ENCODE peak calls at places on chromosomes 2 and 18, in nine cellular contexts. D, C, A, Q, J, N, R, U and Y are unnamed samples.

GRCh38 chr2:134078349-134078748 is 175.5 kb upstream of the MGAT5 start:
- DNase-seq in C (no peak), N (no peak), R (no peak), U (peak; percentile 3), A (no peak), J (no peak), D (no peak), Q (no peak), Y (no peak)

GRCh38 chr2:196242131-196242620 is 70.8 kb upstream of the STK17B start:
- DNase-seq in Q (no peak), A (peak; percentile 56), C (peak; percentile 51), U (peak; percentile 39), J (no peak), R (no peak), N (peak; percentile 71), D (peak; percentile 36), Y (no peak)

GRCh38 chr2:126756125-126756524 is 100.2 kb downstream of the GYPC start:
- DNase-seq in J (no peak), Q (peak; percentile 52), A (no peak), N (no peak), C (no peak), U (no peak), R (no peak), D (no peak), Y (peak; percentile 40)

GRCh38 chr2:156192468-156192867 is 140.1 kb downstream of the NR4A2 start:
- DNase-seq in C (no peak), Q (no peak), D (no peak), A (no peak), N (no peak), R (no peak), U (no peak), J (no peak), Y (no peak)

GRCh38 chr18:961644-962355 is 57.1 kb downstream of the ADCYAP1 start:
- DNase-seq in U (peak; percentile 16), J (no peak), D (peak; percentile 15), A (peak; percentile 39), Q (no peak), C (no peak), N (peak; percentile 35), R (peak; percentile 66), Y (no peak)

GRCh38 chr2:111139637-111140317 is 19.1 kb downstream of the BCL2L11 start:
- DNase-seq in U (peak; percentile 65), J (peak; percentile 52), D (no peak), R (no peak), A (no peak), Q (peak; percentile 80), C (no peak), N (peak; percentile 29), Y (no peak)

GRCh38 chr2:145114726-145115125 is 594.8 kb upstream of the ZEB2 start:
- DNase-seq in C (no peak), Q (no peak), D (no peak), R (no peak), U (no peak), A (no peak), J (no peak), N (no peak), Y (no peak)

GRCh38 chr2:43832457-43832856 is 6.2 kb downstream of the ABCG5 start:
- DNase-seq in J (no peak), U (no peak), N (no peak), C (no peak), R (no peak), A (no peak), D (no peak), Q (no peak), Y (no peak)

GRCh38 chr2:50649626-50650397 is 382.1 kb downstream of the NRXN1 start:
- DNase-seq in A (no peak), J (no peak), R (no peak), Q (no peak), C (no peak), D (no peak), N (peak; percentile 56), U (no peak), Y (no peak)

DNA sequence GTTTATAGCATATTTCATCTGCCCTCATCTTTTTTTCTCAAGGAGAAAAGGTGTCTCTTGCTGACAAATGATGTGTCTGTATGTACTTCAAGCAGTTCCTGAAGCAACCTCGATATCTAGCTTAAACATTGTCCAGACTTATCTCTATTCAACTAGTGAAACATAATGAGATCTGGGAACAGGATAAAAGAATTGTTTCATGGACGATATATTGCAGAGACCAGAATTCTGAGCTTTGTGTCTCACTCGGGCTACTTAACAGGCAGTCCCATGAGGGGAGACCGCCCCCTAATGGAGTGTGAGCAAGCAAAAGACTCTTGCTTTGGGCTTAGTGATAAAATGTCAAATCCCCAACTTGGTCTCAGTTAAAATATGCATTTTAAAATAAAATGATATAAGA is 929.2 kb upstream of the SOX11 start:
- DNase-seq in R (no peak), Q (no peak), U (peak; percentile 62), D (no peak), N (no peak), C (no peak), J (no peak), A (no peak), Y (no peak)
- TF ChIP-seq CTCF in R (peak; percentile 42), Q (no peak), U (peak; percentile 61), D (no peak), N (no peak), C (no peak), J (no peak), A (no peak), Y (no peak)

GRCh38 chr2:46562451-46562841 is 83.1 kb downstream of the TMEM247 start:
- DNase-seq in R (no peak), D (no peak), A (no peak), J (no peak), U (no peak), Q (no peak), N (no peak), C (no peak), Y (no peak)

GRCh38 chr2:46565364-46565763 is 86.0 kb downstream of the TMEM247 start:
- DNase-seq in U (no peak), J (no peak), R (no peak), C (no peak), Q (no peak), A (no peak), D (no peak), N (no peak), Y (no peak)

GRCh38 chr2:46564350-46564749 is 85.0 kb downstream of the TMEM247 start:
- DNase-seq in N (peak; percentile 33), U (no peak), C (no peak), R (no peak), D (no peak), A (no peak), J (no peak), Q (no peak), Y (no peak)

GRCh38 chr2:46563110-46563731 is 83.9 kb downstream of the TMEM247 start:
- DNase-seq in J (no peak), C (no peak), D (no peak), A (no peak), Q (no peak), N (no peak), U (no peak), R (no peak), Y (no peak)

GRCh38 chr2:46564811-46565241 is 85.5 kb downstream of the TMEM247 start:
- DNase-seq in A (no peak), C (no peak), Q (no peak), D (no peak), N (no peak), R (no peak), U (no peak), J (no peak), Y (no peak)
- TF ChIP-seq CTCF in A (no peak), C (no peak), Q (no peak), D (no peak), N (no peak), R (no peak), U (no peak), J (no peak), Y (no peak)

GRCh38 chr2:118470297-118470696 is 377.2 kb downstream of the EN1 start:
- DNase-seq in R (no peak), Q (no peak), D (no peak), C (no peak), U (no peak), J (no peak), N (no peak), A (no peak), Y (no peak)
- TF ChIP-seq CTCF in R (no peak), Q (no peak), D (no peak), C (no peak), U (no peak), J (no peak), N (no peak), A (no peak), Y (no peak)

DNA sequence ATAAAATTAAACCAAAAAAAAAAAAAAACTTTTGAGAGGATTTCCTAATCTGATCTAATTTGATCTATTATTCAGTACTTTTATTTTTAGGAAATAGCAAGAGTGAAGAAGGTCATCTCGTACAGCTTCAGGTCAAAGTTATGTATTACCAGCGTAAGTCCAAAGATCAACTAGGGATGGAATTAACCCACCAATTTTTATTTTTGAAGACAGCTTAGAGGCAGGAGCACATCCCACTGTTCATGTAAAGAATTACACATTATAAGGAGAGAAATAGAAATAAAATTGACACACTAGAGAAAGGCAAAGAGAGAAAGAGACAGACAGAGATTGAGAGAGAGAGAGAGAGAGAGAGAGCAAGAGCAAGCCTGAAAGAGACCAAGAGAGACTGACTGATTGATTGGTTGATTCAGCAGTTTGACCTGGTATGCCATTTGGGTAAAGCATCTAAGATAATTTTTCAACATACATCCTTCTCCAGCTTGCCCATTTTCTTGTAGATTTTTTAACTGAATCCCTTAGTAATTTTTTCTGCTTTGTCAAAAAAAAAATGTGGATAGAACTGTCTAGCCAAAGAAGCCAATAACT is 25.1 kb downstream of the DOCK10 start:
- DNase-seq in Q (no peak), J (no peak), R (no peak), U (no peak), D (no peak), A (no peak), N (no peak), C (no peak), Y (no peak)
- TF ChIP-seq CTCF in Q (no peak), J (no peak), R (no peak), U (no peak), D (no peak), A (no peak), N (peak; percentile 13), C (no peak), Y (no peak)

GRCh38 chr2:68660658-68661057 is 17.3 kb downstream of the PROKR1 start:
- DNase-seq in C (no peak), Q (no peak), J (no peak), A (no peak), N (no peak), D (no peak), R (no peak), U (no peak), Y (no peak)
- TF ChIP-seq CTCF in C (no peak), Q (no peak), J (no peak), A (no peak), N (no peak), D (no peak), R (no peak), U (no peak), Y (no peak)